ENCODE peak calls at places on chromosome 12, in five cellular contexts. X is GM12878, S is HepG2, G is K562, T is A549. A is an unnamed sample.

GRCh38 chr12:47082963-47083621 is 3.3 kb upstream of the AMIGO2 start:
- DNase-seq in X (no peak), S (no peak), G (no peak), T (no peak), A (no peak)

GRCh38 chr12:77167801-77168200 is 102.4 kb upstream of the E2F7 start:
- DNase-seq in X (no peak), S (no peak), G (no peak), T (no peak), A (no peak)

GRCh38 chr12:105357162-105357691 is 26.7 kb downstream of the C12orf75 start:
- DNase-seq in X (peak; percentile 45), S (no peak), G (no peak), T (no peak), A (no peak)

GRCh38 chr12:19553177-19553576 is 113.9 kb downstream of the AEBP2 start:
- DNase-seq in X (no peak), S (no peak), G (no peak), T (no peak), A (no peak)

GRCh38 chr12:51828951-51829581 is 19.5 kb downstream of the FIGNL2 start:
- DNase-seq in X (no peak), S (no peak), G (no peak), T (no peak), A (peak; percentile 38)

GRCh38 chr12:98371419-98371818 is 144.0 kb upstream of the TMPO start:
- DNase-seq in X (no peak), S (no peak), G (no peak), T (no peak), A (no peak)

GRCh38 chr12:14665354-14666348 is 30.7 kb downstream of the GUCY2C start:
- DNase-seq in X (no peak), S (no peak), G (no peak), T (no peak), A (peak; percentile 41)

GRCh38 chr12:49636979-49637378 is 13.6 kb downstream of the PRPF40B start:
- DNase-seq in X (no peak), S (peak; percentile 58), G (peak; percentile 70), T (peak; percentile 81), A (peak; percentile 63)

GRCh38 chr12:12983420-12984035 is 16.5 kb downstream of the HEBP1 start:
- DNase-seq in X (no peak), S (peak; percentile 30), G (peak; percentile 17), T (peak; percentile 61), A (no peak)

GRCh38 chr12:19959353-19959752 is 409.0 kb upstream of the PDE3A start:
- DNase-seq in X (no peak), S (no peak), G (no peak), T (no peak), A (no peak)

GRCh38 chr12:87813476-87814234 is 215.5 kb downstream of the C12orf50 start:
- DNase-seq in X (no peak), S (no peak), G (no peak), T (peak; percentile 38), A (no peak)

GRCh38 chr12:63144556-63144955 is 6.4 kb downstream of the AVPR1A start:
- DNase-seq in X (no peak), S (no peak), G (no peak), T (no peak), A (no peak)

GRCh38 chr12:509494-509893 is 49.8 kb downstream of the B4GALNT3 start:
- DNase-seq in X (no peak), S (no peak), G (no peak), T (no peak), A (no peak)

GRCh38 chr12:31017535-31017934 is 56.1 kb upstream of the DDX11 start:
- DNase-seq in X (no peak), S (no peak), G (no peak), T (no peak), A (no peak)

GRCh38 chr12:7995266-7995963 is 37.1 kb upstream of the FOXJ2 start:
- DNase-seq in X (peak; percentile 69), S (peak; percentile 77), G (peak; percentile 39), T (peak; percentile 52), A (peak; percentile 76)

GRCh38 chr12:132831771-132832170 is 3.1 kb upstream of the GOLGA3 start:
- DNase-seq in X (no peak), S (no peak), G (no peak), T (no peak), A (no peak)

GRCh38 chr12:26630546-26631027 is 202.4 kb downstream of the ITPR2 start:
- DNase-seq in X (no peak), S (peak; percentile 72), G (no peak), T (no peak), A (no peak)

GRCh38 chr12:53751336-53752191 is at the start of gene CISTR:
- DNase-seq in X (no peak), S (no peak), G (no peak), T (no peak), A (peak; percentile 45)

GRCh38 chr12:3697311-3697870 is 55.5 kb downstream of the CRACR2A start:
- DNase-seq in X (no peak), S (no peak), G (no peak), T (no peak), A (no peak)

GRCh38 chr12:6039894-6040601 is 84.4 kb downstream of the VWF start:
- DNase-seq in X (no peak), S (peak; percentile 51), G (peak; percentile 48), T (peak; percentile 72), A (peak; percentile 60)

GRCh38 chr12:120438495-120439198 is 734 bp downstream of the COX6A1 start:
- DNase-seq in X (no peak), S (no peak), G (peak; percentile 2), T (no peak), A (no peak)

GRCh38 chr12:9130244-9130643 is 14.5 kb upstream of the A2M start:
- DNase-seq in X (no peak), S (no peak), G (no peak), T (no peak), A (no peak)

GRCh38 chr12:6273209-6273928 is 37.1 kb upstream of the PLEKHG6 start:
- DNase-seq in X (no peak), S (no peak), G (no peak), T (no peak), A (no peak)

GRCh38 chr12:132886529-132887477 is 602 bp downstream of the CHFR start:
- DNase-seq in X (no peak), S (peak; percentile 6), G (no peak), T (peak; percentile 12), A (peak; percentile 48)

GRCh38 chr12:65372574-65372973 is 94.1 kb downstream of the MSRB3 start:
- DNase-seq in X (no peak), S (no peak), G (no peak), T (no peak), A (no peak)

GRCh38 chr12:88893801-88894200 is 313.5 kb upstream of the KITLG start:
- DNase-seq in X (no peak), S (no peak), G (no peak), T (no peak), A (no peak)

GRCh38 chr12:67426067-67426466 is 156.9 kb downstream of the CAND1 start:
- DNase-seq in X (no peak), S (no peak), G (no peak), T (no peak), A (no peak)

GRCh38 chr12:62907561-62907960 is 27.4 kb downstream of the PPM1H start:
- DNase-seq in X (no peak), S (no peak), G (no peak), T (no peak), A (no peak)

GRCh38 chr12:94879542-94879941 is 124.0 kb downstream of the NDUFA12 start:
- DNase-seq in X (no peak), S (peak; percentile 5), G (peak; percentile 44), T (no peak), A (peak; percentile 34)

GRCh38 chr12:51403744-51404143 is 12.5 kb upstream of the GALNT6 start:
- DNase-seq in X (no peak), S (no peak), G (no peak), T (no peak), A (no peak)

GRCh38 chr12:54680374-54680773 is 32.2 kb upstream of the DCD start:
- DNase-seq in X (no peak), S (peak; percentile 19), G (peak; percentile 60), T (peak; percentile 43), A (peak; percentile 85)

GRCh38 chr12:94872671-94873367 is 130.7 kb downstream of the NDUFA12 start:
- DNase-seq in X (no peak), S (no peak), G (no peak), T (no peak), A (peak; percentile 29)

GRCh38 chr12:120734210-120734609 is 8.6 kb downstream of the ACADS start:
- DNase-seq in X (no peak), S (no peak), G (no peak), T (no peak), A (no peak)

GRCh38 chr12:102169922-102170698 is 27.5 kb downstream of the PMCH start:
- DNase-seq in X (no peak), S (peak; percentile 9), G (peak; percentile 29), T (no peak), A (no peak)

GRCh38 chr12:1360812-1361211 is 233.6 kb downstream of the FBXL14 start:
- DNase-seq in X (no peak), S (no peak), G (no peak), T (no peak), A (no peak)

DNA sequence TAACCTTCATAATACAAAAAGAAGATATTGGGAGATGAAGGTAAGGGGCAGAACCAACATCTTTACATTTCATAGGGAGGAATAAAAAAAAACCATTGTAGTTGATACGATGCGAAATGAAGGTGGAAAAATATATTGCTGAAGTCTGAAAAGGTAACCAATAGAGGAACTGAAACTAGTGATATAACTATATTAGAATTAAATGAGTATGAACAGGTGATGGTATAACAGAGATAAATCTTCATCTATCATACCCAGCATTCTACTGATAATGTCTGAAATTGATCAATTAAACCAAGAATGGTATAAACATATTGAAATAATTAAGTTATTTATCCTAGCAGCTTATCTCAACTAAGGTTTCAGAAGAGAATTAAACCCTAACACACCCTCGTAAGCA is 332.1 kb downstream of the NELL2 start:
- DNase-seq in X (no peak), S (no peak), G (no peak), T (no peak), A (no peak)
- TF ChIP-seq ESRRA in X (no peak), S (no peak), G (no peak), T (no peak), A (no peak)

GRCh38 chr12:68611094-68611818 is 557 bp downstream of the RAP1B start:
- DNase-seq in X (no peak), S (no peak), G (peak; percentile 75), T (peak; percentile 18), A (peak; percentile 63)
- TF ChIP-seq ESRRA in X (no peak), S (no peak), G (no peak), T (no peak), A (no peak)

GRCh38 chr12:29783773-29784666 is at the start of gene TMTC1:
- DNase-seq in X (no peak), S (no peak), G (no peak), T (peak; percentile 27), A (peak; percentile 80)
- TF ChIP-seq ESRRA in X (no peak), S (no peak), G (no peak), T (no peak), A (no peak)

DNA sequence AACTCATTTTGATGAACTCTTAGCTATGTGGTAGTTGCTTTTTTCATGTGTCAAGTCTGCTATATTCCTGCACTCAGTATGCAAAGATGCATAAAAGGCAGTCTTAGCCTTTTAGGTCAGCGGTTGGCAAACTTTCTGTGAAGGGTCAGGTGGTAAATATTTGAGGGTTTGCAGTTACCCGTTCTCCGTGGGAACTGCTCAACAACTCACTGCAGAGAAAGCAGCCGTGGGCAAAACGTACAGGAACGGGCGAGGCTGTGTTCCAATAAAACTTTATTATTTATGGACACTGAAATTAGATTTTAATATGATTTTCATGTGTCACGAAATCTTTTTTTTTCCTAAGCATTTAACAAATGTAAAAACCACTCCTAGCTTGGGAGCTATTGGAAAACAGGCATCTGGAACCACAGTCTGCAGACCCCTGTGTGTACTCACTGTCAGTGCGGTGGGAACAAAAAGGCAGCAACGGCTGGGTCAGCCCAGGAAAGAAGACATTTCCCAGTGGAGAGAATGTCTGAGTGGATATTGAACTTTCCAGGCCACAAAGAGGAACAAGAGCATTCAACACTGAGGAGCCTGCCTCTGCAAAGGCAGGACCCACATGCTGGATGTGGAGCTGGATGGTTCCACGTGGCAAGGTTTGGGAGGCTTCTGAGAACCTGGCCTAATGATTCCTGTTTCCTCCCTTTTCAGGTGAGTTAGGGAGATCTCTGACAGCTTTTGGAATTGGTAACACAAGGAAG is 3.5 kb upstream of the ACACB start:
- DNase-seq in X (no peak), S (peak; percentile 29), G (no peak), T (no peak), A (no peak)
- TF ChIP-seq ESRRA in X (no peak), S (no peak), G (no peak), T (no peak), A (no peak)